ENCODE peak calls at places on chromosomes 5 and 9, in nine cellular contexts. J is mesendoderm; K is CD4-positive, CD25-positive, alpha-beta regulatory T cell; U is OCI-LY7; L is body of pancreas; F is SJCRH30; S is mesenchymal stem cell; A is cardiac muscle cell; N is sigmoid colon. T is an unnamed sample.

GRCh38 chr9:35051069-35051967 is 21.1 kb downstream of the VCP start:
- DNase-seq in A (peak; percentile 81), S (peak; percentile 69), J (peak; percentile 80), N (no peak), L (peak; percentile 57), F (peak; percentile 25), U (peak; percentile 53), K (peak; percentile 47), T (no peak)

GRCh38 chr5:73985145-73985544 is 359.1 kb downstream of the ARHGEF28 start:
- DNase-seq in K (no peak), J (peak; percentile 49), S (no peak), F (no peak), N (no peak), L (peak; percentile 17), U (no peak), A (no peak), T (no peak)

GRCh38 chr5:124986170-124986569 is 239.7 kb upstream of the ZNF608 start:
- DNase-seq in S (no peak), A (no peak), K (no peak), N (no peak), U (no peak), J (no peak), F (no peak), L (no peak), T (no peak)

GRCh38 chr9:14358523-14358922 is 44.6 kb upstream of the NFIB start:
- DNase-seq in K (no peak), N (no peak), A (no peak), L (no peak), S (peak; percentile 47), U (no peak), J (no peak), F (no peak), T (no peak)

GRCh38 chr5:175873090-175873454 is 1.7 kb downstream of the CPLX2 start:
- DNase-seq in K (no peak), U (no peak), L (peak; percentile 37), N (no peak), S (no peak), J (peak; percentile 38), A (peak; percentile 57), F (no peak), T (no peak)

GRCh38 chr5:19314840-19315239 is 673.2 kb downstream of the CDH18 start:
- DNase-seq in A (no peak), S (peak; percentile 38), N (no peak), J (peak; percentile 87), K (no peak), F (no peak), U (no peak), L (no peak), T (no peak)

GRCh38 chr9:89042984-89043383 is 51.7 kb downstream of the S1PR3 start:
- DNase-seq in S (no peak), L (no peak), N (no peak), A (peak; percentile 37), J (no peak), F (no peak), K (no peak), U (no peak), T (no peak)

GRCh38 chr5:68071731-68072130 is 143.8 kb upstream of the PIK3R1 start:
- DNase-seq in U (no peak), L (no peak), N (no peak), S (peak; percentile 55), J (no peak), K (no peak), A (no peak), F (no peak), T (no peak)

GRCh38 chr9:16680965-16681658 is 189.4 kb downstream of the BNC2 start:
- DNase-seq in S (no peak), J (no peak), K (no peak), F (peak; percentile 9), U (no peak), N (no peak), L (no peak), A (no peak), T (no peak)

GRCh38 chr5:138910546-138911185 is 35.5 kb upstream of the LRRTM2 start:
- DNase-seq in L (no peak), F (no peak), K (no peak), J (peak; percentile 18), U (no peak), N (no peak), S (no peak), A (no peak), T (no peak)

GRCh38 chr5:124740991-124741583 is 5.4 kb downstream of the ZNF608 start:
- DNase-seq in J (no peak), U (peak; percentile 59), L (no peak), N (no peak), F (no peak), K (no peak), A (no peak), S (peak; percentile 43), T (no peak)

GRCh38 chr5:115589043-115589442 is 13.2 kb downstream of the TICAM2 start:
- DNase-seq in F (no peak), J (no peak), N (no peak), S (no peak), K (no peak), A (no peak), U (no peak), L (peak; percentile 26), T (no peak)
- H3K27ac ChIP-seq in F (no peak overlapping the region), J (no peak overlapping the region), N (no peak overlapping the region), S (no peak overlapping the region), K (no peak overlapping the region), A (no peak overlapping the region), U (no peak overlapping the region), L (no peak overlapping the region), T (no peak overlapping the region)

GRCh38 chr5:79236970-79237734 is 1.2 kb downstream of the JMY start:
- DNase-seq in F (peak; percentile 44), S (peak; percentile 53), A (peak; percentile 54), J (peak; percentile 79), N (peak; percentile 72), U (peak; percentile 54), L (peak; percentile 73), K (peak; percentile 44), T (peak; percentile 37)
- H3K27ac ChIP-seq in F (no peak overlapping the region), S (no peak overlapping the region), A (peak overlapping the region; percentile 92), J (no peak overlapping the region), N (peak overlapping the region; percentile 85), U (peak overlapping the region; percentile 51), L (peak overlapping the region; percentile 76), K (peak overlapping the region; percentile 93), T (peak overlapping the region; percentile 58)

GRCh38 chr9:86751956-86752355 is 195.3 kb downstream of the GAS1 start:
- DNase-seq in S (no peak), L (no peak), F (no peak), A (no peak), U (no peak), N (no peak), J (no peak), K (no peak), T (no peak)

GRCh38 chr9:86751207-86751606 is 196.1 kb downstream of the GAS1 start:
- DNase-seq in S (no peak), K (no peak), J (no peak), U (no peak), A (no peak), F (peak; percentile 22), N (no peak), L (no peak), T (no peak)

GRCh38 chr9:86747711-86748110 is 199.6 kb downstream of the GAS1 start:
- DNase-seq in K (no peak), F (no peak), U (no peak), N (no peak), J (no peak), S (no peak), L (no peak), A (no peak), T (no peak)

GRCh38 chr9:86752727-86753126 is 194.6 kb downstream of the GAS1 start:
- DNase-seq in K (no peak), A (no peak), U (no peak), L (no peak), N (no peak), J (no peak), F (no peak), S (no peak), T (no peak)

GRCh38 chr9:86749530-86750275 is 197.6 kb downstream of the GAS1 start:
- DNase-seq in F (peak; percentile 59), S (peak; percentile 50), L (no peak), J (no peak), U (no peak), K (no peak), A (peak; percentile 28), N (no peak), T (no peak)
- H3K27ac ChIP-seq in F (peak overlapping the region; percentile 1), S (no peak overlapping the region), L (no peak overlapping the region), J (no peak overlapping the region), U (no peak overlapping the region), K (no peak overlapping the region), A (no peak overlapping the region), N (no peak overlapping the region), T (no peak overlapping the region)

DNA sequence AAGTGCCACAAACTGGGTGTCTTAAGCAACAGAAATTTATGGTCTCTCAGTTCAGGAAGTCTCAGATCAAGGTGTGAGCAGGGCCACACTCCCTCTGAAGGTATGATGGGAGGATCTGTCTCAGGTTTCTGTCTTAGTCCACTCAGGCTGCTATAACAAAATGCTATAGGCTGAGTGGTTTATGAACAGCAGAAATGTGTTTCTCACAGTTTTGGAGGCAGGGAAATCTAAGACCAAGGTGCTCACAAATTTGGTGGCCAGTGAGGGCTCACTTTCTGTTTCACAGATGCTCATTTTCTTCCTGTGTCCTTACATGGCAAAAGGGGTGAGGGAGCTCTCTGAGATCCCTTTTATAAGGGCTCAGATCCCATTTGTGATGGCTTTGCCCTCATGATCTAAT is 281.4 kb downstream of the CWC27 start:
- DNase-seq in J (no peak), A (no peak), L (no peak), F (no peak), U (no peak), S (no peak), N (no peak), K (no peak), T (no peak)
- H3K27ac ChIP-seq in J (no peak overlapping the region), A (no peak overlapping the region), L (no peak overlapping the region), F (no peak overlapping the region), U (peak overlapping the region; percentile 13), S (no peak overlapping the region), N (no peak overlapping the region), K (no peak overlapping the region), T (no peak overlapping the region)

GRCh38 chr9:122302541-122302940 is 37.9 kb downstream of the MRRF start:
- DNase-seq in U (no peak), K (no peak), S (no peak), F (no peak), J (no peak), L (no peak), N (no peak), A (no peak), T (no peak)
- H3K27ac ChIP-seq in U (no peak overlapping the region), K (no peak overlapping the region), S (no peak overlapping the region), F (no peak overlapping the region), J (no peak overlapping the region), L (no peak overlapping the region), N (no peak overlapping the region), A (no peak overlapping the region), T (no peak overlapping the region)

DNA sequence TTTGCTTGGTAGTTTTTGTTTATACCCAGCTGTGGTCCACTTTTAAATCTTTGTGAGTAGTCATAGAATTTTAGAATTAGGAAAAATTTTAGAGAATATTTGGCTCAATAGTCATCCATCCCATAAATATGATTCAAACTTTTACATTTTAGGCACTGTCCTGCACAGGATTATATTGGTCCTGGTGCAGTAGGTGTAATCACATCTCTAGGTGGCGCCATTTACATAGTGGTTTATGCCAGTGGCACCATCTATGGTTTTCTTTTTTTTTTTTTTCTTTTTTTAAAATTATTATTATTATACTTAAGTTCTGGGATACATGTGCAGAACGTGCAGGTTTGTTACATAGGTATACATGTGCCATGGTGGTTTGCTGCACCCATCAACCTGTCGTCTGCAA is 260.7 kb upstream of the KCNN2 start:
- DNase-seq in S (peak; percentile 67), F (peak; percentile 19), N (no peak), K (no peak), J (peak; percentile 33), U (peak; percentile 39), A (peak; percentile 70), L (peak; percentile 48), T (no peak)
- H3K27ac ChIP-seq in S (no peak overlapping the region), F (no peak overlapping the region), N (no peak overlapping the region), K (no peak overlapping the region), J (no peak overlapping the region), U (no peak overlapping the region), A (no peak overlapping the region), L (no peak overlapping the region), T (no peak overlapping the region)

GRCh38 chr5:115475768-115476167 is 68.8 kb downstream of the FEM1C start:
- DNase-seq in A (no peak), U (no peak), K (no peak), J (no peak), S (no peak), L (no peak), F (no peak), N (no peak), T (no peak)
- H3K27ac ChIP-seq in A (no peak overlapping the region), U (no peak overlapping the region), K (no peak overlapping the region), J (no peak overlapping the region), S (no peak overlapping the region), L (no peak overlapping the region), F (no peak overlapping the region), N (no peak overlapping the region), T (no peak overlapping the region)